ENCODE peak calls at places on chromosomes 7 and 10, in seven cellular contexts. One of them, this sample, is unnamed.

GRCh38 chr7:155831807-155832524 is 19.7 kb upstream of the SHH start:
- DNase-seq in epithelial cell of prostate: no peak
- DNase-seq in osteoblast: peak; percentile 64
- DNase-seq in kidney: no peak
- DNase-seq in astrocyte: no peak
- DNase-seq in ovary: no peak
- DNase-seq in neuronal stem cell: no peak
- DNase-seq in this sample: no peak

GRCh38 chr10:79241990-79242619 is 105.2 kb upstream of the PPIF start:
- DNase-seq in epithelial cell of prostate: no peak
- DNase-seq in osteoblast: peak; percentile 99
- DNase-seq in neuronal stem cell: no peak
- DNase-seq in astrocyte: no peak
- DNase-seq in kidney: peak; percentile 90
- DNase-seq in ovary: peak; percentile 65
- DNase-seq in this sample: peak; percentile 53

GRCh38 chr10:15735766-15736165 is 16.0 kb upstream of the ITGA8 start:
- DNase-seq in astrocyte: peak; percentile 6
- DNase-seq in osteoblast: no peak
- DNase-seq in neuronal stem cell: no peak
- DNase-seq in epithelial cell of prostate: no peak
- DNase-seq in kidney: no peak
- DNase-seq in ovary: peak; percentile 31
- DNase-seq in this sample: no peak

GRCh38 chr7:24847754-24848153 is 90.5 kb upstream of the GSDME start:
- DNase-seq in astrocyte: no peak
- DNase-seq in ovary: no peak
- DNase-seq in neuronal stem cell: no peak
- DNase-seq in osteoblast: no peak
- DNase-seq in epithelial cell of prostate: no peak
- DNase-seq in kidney: no peak
- DNase-seq in this sample: no peak

GRCh38 chr7:117873056-117873932 is at the start of gene CTTNBP2:
- DNase-seq in ovary: peak; percentile 57
- DNase-seq in osteoblast: peak; percentile 81
- DNase-seq in epithelial cell of prostate: no peak
- DNase-seq in neuronal stem cell: peak; percentile 65
- DNase-seq in astrocyte: peak; percentile 40
- DNase-seq in kidney: peak; percentile 86
- DNase-seq in this sample: peak; percentile 51

GRCh38 chr7:94700926-94701554 is 45.1 kb upstream of the SGCE start:
- DNase-seq in epithelial cell of prostate: no peak
- DNase-seq in neuronal stem cell: no peak
- DNase-seq in astrocyte: no peak
- DNase-seq in ovary: no peak
- DNase-seq in kidney: no peak
- DNase-seq in osteoblast: no peak
- DNase-seq in this sample: no peak

GRCh38 chr10:88282876-88283275 is 300.2 kb downstream of the RNLS start:
- DNase-seq in neuronal stem cell: no peak
- DNase-seq in ovary: no peak
- DNase-seq in epithelial cell of prostate: no peak
- DNase-seq in osteoblast: no peak
- DNase-seq in astrocyte: no peak
- DNase-seq in kidney: no peak
- DNase-seq in this sample: no peak

GRCh38 chr7:39683216-39683845 is 60.0 kb downstream of the RALA start:
- DNase-seq in neuronal stem cell: no peak
- DNase-seq in ovary: no peak
- DNase-seq in epithelial cell of prostate: no peak
- DNase-seq in astrocyte: peak; percentile 65
- DNase-seq in osteoblast: peak; percentile 54
- DNase-seq in kidney: no peak
- DNase-seq in this sample: no peak

GRCh38 chr10:124624006-124624405 is 120.2 kb downstream of the FAM53B start:
- DNase-seq in ovary: no peak
- DNase-seq in astrocyte: no peak
- DNase-seq in epithelial cell of prostate: no peak
- DNase-seq in neuronal stem cell: no peak
- DNase-seq in osteoblast: no peak
- DNase-seq in kidney: no peak
- DNase-seq in this sample: no peak

GRCh38 chr7:31776616-31777015 is 89.6 kb downstream of the PPP1R17 start:
- DNase-seq in astrocyte: peak; percentile 89
- DNase-seq in epithelial cell of prostate: no peak
- DNase-seq in osteoblast: peak; percentile 92
- DNase-seq in ovary: no peak
- DNase-seq in kidney: no peak
- DNase-seq in neuronal stem cell: no peak
- DNase-seq in this sample: no peak

GRCh38 chr10:11724938-11725776 is 17.0 kb upstream of the ECHDC3 start:
- DNase-seq in epithelial cell of prostate: peak; percentile 14
- DNase-seq in kidney: no peak
- DNase-seq in ovary: no peak
- DNase-seq in astrocyte: peak; percentile 48
- DNase-seq in osteoblast: peak; percentile 95
- DNase-seq in neuronal stem cell: peak; percentile 26
- DNase-seq in this sample: no peak

GRCh38 chr7:156554488-156554887 is 86.1 kb upstream of the RNF32 start:
- DNase-seq in osteoblast: no peak
- DNase-seq in neuronal stem cell: no peak
- DNase-seq in ovary: no peak
- DNase-seq in epithelial cell of prostate: no peak
- DNase-seq in kidney: no peak
- DNase-seq in astrocyte: no peak
- DNase-seq in this sample: no peak

GRCh38 chr7:1432411-1433082 is 26.7 kb downstream of the MICALL2 start:
- DNase-seq in ovary: peak; percentile 67
- DNase-seq in kidney: no peak
- DNase-seq in astrocyte: no peak
- DNase-seq in osteoblast: peak; percentile 98
- DNase-seq in epithelial cell of prostate: no peak
- DNase-seq in neuronal stem cell: peak; percentile 78
- DNase-seq in this sample: peak; percentile 21

GRCh38 chr10:72665925-72666324 is 26.0 kb upstream of the MCU start:
- DNase-seq in neuronal stem cell: no peak
- DNase-seq in epithelial cell of prostate: peak; percentile 74
- DNase-seq in kidney: no peak
- DNase-seq in osteoblast: peak; percentile 17
- DNase-seq in ovary: no peak
- DNase-seq in astrocyte: peak; percentile 17
- DNase-seq in this sample: no peak

GRCh38 chr10:68121862-68122261 is 12.6 kb downstream of the MYPN start:
- DNase-seq in osteoblast: no peak
- DNase-seq in astrocyte: no peak
- DNase-seq in kidney: no peak
- DNase-seq in epithelial cell of prostate: no peak
- DNase-seq in ovary: no peak
- DNase-seq in neuronal stem cell: no peak
- DNase-seq in this sample: no peak

GRCh38 chr7:22944506-22944905 is 69.4 kb downstream of the HYCC1 start:
- DNase-seq in ovary: no peak
- DNase-seq in osteoblast: no peak
- DNase-seq in astrocyte: no peak
- DNase-seq in kidney: no peak
- DNase-seq in neuronal stem cell: no peak
- DNase-seq in epithelial cell of prostate: no peak
- DNase-seq in this sample: no peak

GRCh38 chr7:143177374-143178119 is 5.7 kb upstream of the TAS2R39 start:
- DNase-seq in osteoblast: no peak
- DNase-seq in kidney: no peak
- DNase-seq in ovary: no peak
- DNase-seq in epithelial cell of prostate: no peak
- DNase-seq in neuronal stem cell: no peak
- DNase-seq in astrocyte: no peak
- DNase-seq in this sample: no peak

GRCh38 chr10:61332506-61332905 is 120.7 kb downstream of the TMEM26 start:
- DNase-seq in epithelial cell of prostate: no peak
- DNase-seq in ovary: no peak
- DNase-seq in kidney: no peak
- DNase-seq in osteoblast: no peak
- DNase-seq in astrocyte: no peak
- DNase-seq in neuronal stem cell: no peak
- DNase-seq in this sample: no peak

GRCh38 chr10:106816318-106817085 is 348.0 kb downstream of the SORCS1 start:
- DNase-seq in ovary: no peak
- DNase-seq in epithelial cell of prostate: no peak
- DNase-seq in osteoblast: no peak
- DNase-seq in kidney: no peak
- DNase-seq in neuronal stem cell: peak; percentile 79
- DNase-seq in astrocyte: no peak
- DNase-seq in this sample: no peak

GRCh38 chr10:129104266-129105045 is 362.6 kb upstream of the MGMT start:
- DNase-seq in ovary: no peak
- DNase-seq in kidney: no peak
- DNase-seq in neuronal stem cell: no peak
- DNase-seq in osteoblast: peak; percentile 88
- DNase-seq in astrocyte: no peak
- DNase-seq in epithelial cell of prostate: no peak
- DNase-seq in this sample: no peak

DNA sequence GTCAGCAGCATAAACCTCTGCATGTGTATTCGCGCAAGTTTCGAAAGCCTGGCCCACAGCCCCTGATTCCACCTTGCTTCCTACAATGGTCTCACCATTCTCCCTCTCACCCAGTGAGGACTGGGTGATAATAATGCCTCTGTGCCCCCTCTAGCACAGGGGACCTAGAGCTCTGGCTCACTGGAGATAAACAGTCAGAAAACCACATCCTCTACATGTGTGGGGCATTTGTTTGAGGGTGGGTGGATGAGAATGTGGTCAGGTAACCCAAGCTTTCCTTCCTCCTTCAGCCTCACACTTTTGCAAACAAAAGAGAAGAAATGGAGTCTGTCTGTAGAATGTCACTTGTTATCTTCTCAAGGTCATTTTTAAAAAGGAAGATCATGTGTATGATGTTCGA is 373.5 kb downstream of the KCNMA1 start:
- DNase-seq in epithelial cell of prostate: no peak
- DNase-seq in ovary: no peak
- DNase-seq in neuronal stem cell: no peak
- DNase-seq in astrocyte: no peak
- DNase-seq in kidney: no peak
- DNase-seq in osteoblast: no peak
- DNase-seq in this sample: no peak
- H3K27ac ChIP-seq in epithelial cell of prostate: no peak overlapping the region
- H3K27ac ChIP-seq in ovary: no peak overlapping the region
- H3K27ac ChIP-seq in neuronal stem cell: no peak overlapping the region
- H3K27ac ChIP-seq in astrocyte: no peak overlapping the region
- H3K27ac ChIP-seq in kidney: no peak overlapping the region
- H3K27ac ChIP-seq in osteoblast: no peak overlapping the region
- H3K27ac ChIP-seq in this sample: no peak overlapping the region

GRCh38 chr7:218896-219580 is 26.7 kb downstream of the FAM20C start:
- DNase-seq in neuronal stem cell: no peak
- DNase-seq in osteoblast: no peak
- DNase-seq in ovary: no peak
- DNase-seq in kidney: no peak
- DNase-seq in epithelial cell of prostate: no peak
- DNase-seq in astrocyte: no peak
- DNase-seq in this sample: no peak
- H3K27ac ChIP-seq in neuronal stem cell: no peak overlapping the region
- H3K27ac ChIP-seq in osteoblast: no peak overlapping the region
- H3K27ac ChIP-seq in ovary: no peak overlapping the region
- H3K27ac ChIP-seq in kidney: peak overlapping the region; percentile 28
- H3K27ac ChIP-seq in epithelial cell of prostate: no peak overlapping the region
- H3K27ac ChIP-seq in astrocyte: no peak overlapping the region
- H3K27ac ChIP-seq in this sample: peak overlapping the region; percentile 62

GRCh38 chr10:104103956-104104355 is 18.0 kb upstream of the SFR1 start:
- DNase-seq in epithelial cell of prostate: no peak
- DNase-seq in osteoblast: no peak
- DNase-seq in neuronal stem cell: no peak
- DNase-seq in ovary: no peak
- DNase-seq in astrocyte: no peak
- DNase-seq in kidney: no peak
- DNase-seq in this sample: no peak
- H3K27ac ChIP-seq in epithelial cell of prostate: no peak overlapping the region
- H3K27ac ChIP-seq in osteoblast: no peak overlapping the region
- H3K27ac ChIP-seq in neuronal stem cell: no peak overlapping the region
- H3K27ac ChIP-seq in ovary: no peak overlapping the region
- H3K27ac ChIP-seq in astrocyte: no peak overlapping the region
- H3K27ac ChIP-seq in kidney: no peak overlapping the region
- H3K27ac ChIP-seq in this sample: no peak overlapping the region

GRCh38 chr7:106870528-106870927 is 5.4 kb downstream of the PIK3CG start:
- DNase-seq in epithelial cell of prostate: no peak
- DNase-seq in astrocyte: no peak
- DNase-seq in osteoblast: no peak
- DNase-seq in ovary: no peak
- DNase-seq in neuronal stem cell: no peak
- DNase-seq in kidney: no peak
- DNase-seq in this sample: no peak
- H3K27ac ChIP-seq in epithelial cell of prostate: no peak overlapping the region
- H3K27ac ChIP-seq in astrocyte: no peak overlapping the region
- H3K27ac ChIP-seq in osteoblast: no peak overlapping the region
- H3K27ac ChIP-seq in ovary: no peak overlapping the region
- H3K27ac ChIP-seq in neuronal stem cell: no peak overlapping the region
- H3K27ac ChIP-seq in kidney: no peak overlapping the region
- H3K27ac ChIP-seq in this sample: no peak overlapping the region

GRCh38 chr10:70295946-70296345 is 12.1 kb upstream of the NPFFR1 start:
- DNase-seq in osteoblast: no peak
- DNase-seq in epithelial cell of prostate: no peak
- DNase-seq in ovary: no peak
- DNase-seq in neuronal stem cell: no peak
- DNase-seq in astrocyte: no peak
- DNase-seq in kidney: no peak
- DNase-seq in this sample: no peak

GRCh38 chr10:70295321-70295720 is 11.5 kb upstream of the NPFFR1 start:
- DNase-seq in neuronal stem cell: no peak
- DNase-seq in kidney: no peak
- DNase-seq in astrocyte: no peak
- DNase-seq in ovary: no peak
- DNase-seq in osteoblast: no peak
- DNase-seq in epithelial cell of prostate: no peak
- DNase-seq in this sample: no peak

GRCh38 chr10:70296406-70296899 is 12.6 kb upstream of the NPFFR1 start:
- DNase-seq in epithelial cell of prostate: peak; percentile 31
- DNase-seq in neuronal stem cell: no peak
- DNase-seq in kidney: peak; percentile 88
- DNase-seq in osteoblast: peak; percentile 95
- DNase-seq in astrocyte: peak; percentile 77
- DNase-seq in ovary: peak; percentile 92
- DNase-seq in this sample: no peak

GRCh38 chr10:70292016-70292415 is 8.2 kb upstream of the NPFFR1 start:
- DNase-seq in neuronal stem cell: no peak
- DNase-seq in epithelial cell of prostate: no peak
- DNase-seq in osteoblast: no peak
- DNase-seq in astrocyte: peak; percentile 40
- DNase-seq in ovary: no peak
- DNase-seq in kidney: no peak
- DNase-seq in this sample: no peak

DNA sequence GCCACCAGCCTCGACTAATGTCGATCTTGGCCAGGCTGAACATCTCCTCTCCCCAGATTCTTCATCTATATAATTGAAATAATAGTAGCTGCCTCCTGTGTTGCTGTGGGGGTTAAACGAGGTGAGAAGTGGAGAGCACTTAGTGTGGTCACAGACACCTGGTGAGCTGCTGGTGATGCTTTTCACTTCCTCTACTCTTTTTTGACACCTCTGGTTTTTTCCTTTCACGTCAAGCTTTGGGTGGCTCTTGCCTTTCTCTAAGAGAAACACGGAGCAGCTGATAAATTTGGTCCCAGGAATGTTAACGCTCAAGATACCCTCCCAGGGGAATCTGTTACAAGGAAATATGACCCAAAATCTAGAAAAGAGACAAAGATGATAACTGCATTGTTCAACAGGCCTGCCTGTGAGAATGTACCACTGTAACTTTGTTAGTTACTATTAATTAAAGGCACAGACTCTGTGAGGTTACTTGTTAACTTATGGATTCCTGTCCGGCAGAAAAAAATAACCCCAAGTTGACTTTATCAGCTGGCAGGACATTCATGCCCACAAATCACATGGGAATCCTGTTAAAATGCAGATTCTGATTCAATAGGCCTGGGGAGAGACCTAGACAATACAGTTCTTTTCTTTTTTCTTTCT is 9.5 kb upstream of the NPFFR1 start:
- DNase-seq in epithelial cell of prostate: no peak
- DNase-seq in astrocyte: no peak
- DNase-seq in osteoblast: no peak
- DNase-seq in ovary: no peak
- DNase-seq in neuronal stem cell: no peak
- DNase-seq in kidney: no peak
- DNase-seq in this sample: no peak
- H3K27ac ChIP-seq in epithelial cell of prostate: no peak overlapping the region
- H3K27ac ChIP-seq in astrocyte: no peak overlapping the region
- H3K27ac ChIP-seq in osteoblast: no peak overlapping the region
- H3K27ac ChIP-seq in ovary: no peak overlapping the region
- H3K27ac ChIP-seq in neuronal stem cell: no peak overlapping the region
- H3K27ac ChIP-seq in kidney: no peak overlapping the region
- H3K27ac ChIP-seq in this sample: no peak overlapping the region